ENCODE peak calls at places on chromosomes 12 and 14, in four cellular contexts. W is GM12878, D is HL-60, P is K562. E is an unnamed sample.

GRCh38 chr14:28773917-28774691 is 7.5 kb downstream of the FOXG1 start:
- DNase-seq in W (no peak), D (no peak), P (no peak), E (no peak)

GRCh38 chr14:51643137-51643536 is 8.6 kb upstream of the FRMD6 start:
- DNase-seq in W (no peak), D (no peak), P (no peak), E (no peak)

GRCh38 chr14:61730756-61731373 is 31.4 kb upstream of the SNAPC1 start:
- DNase-seq in W (no peak), D (no peak), P (no peak), E (no peak)

GRCh38 chr12:1830981-1831930 is 10.9 kb downstream of the LRTM2 start:
- DNase-seq in W (no peak), D (no peak), P (peak), E (peak)

GRCh38 chr14:32354716-32355115 is 25.6 kb downstream of the AKAP6 start:
- DNase-seq in W (no peak), D (no peak), P (no peak), E (no peak)

GRCh38 chr14:101595349-101595748 is 34.1 kb downstream of the DIO3 start:
- DNase-seq in W (no peak), D (no peak), P (no peak), E (no peak)

GRCh38 chr12:98397323-98398105 is 117.9 kb upstream of the TMPO start:
- DNase-seq in W (peak), D (peak), P (peak), E (peak)

GRCh38 chr12:107564946-107565345 is 120.7 kb upstream of the PWP1 start:
- DNase-seq in W (no peak), D (no peak), P (no peak), E (no peak)

GRCh38 chr12:89671469-89671868 is 37.2 kb downstream of the ATP2B1 start:
- DNase-seq in W (no peak), D (no peak), P (no peak), E (no peak)

DNA sequence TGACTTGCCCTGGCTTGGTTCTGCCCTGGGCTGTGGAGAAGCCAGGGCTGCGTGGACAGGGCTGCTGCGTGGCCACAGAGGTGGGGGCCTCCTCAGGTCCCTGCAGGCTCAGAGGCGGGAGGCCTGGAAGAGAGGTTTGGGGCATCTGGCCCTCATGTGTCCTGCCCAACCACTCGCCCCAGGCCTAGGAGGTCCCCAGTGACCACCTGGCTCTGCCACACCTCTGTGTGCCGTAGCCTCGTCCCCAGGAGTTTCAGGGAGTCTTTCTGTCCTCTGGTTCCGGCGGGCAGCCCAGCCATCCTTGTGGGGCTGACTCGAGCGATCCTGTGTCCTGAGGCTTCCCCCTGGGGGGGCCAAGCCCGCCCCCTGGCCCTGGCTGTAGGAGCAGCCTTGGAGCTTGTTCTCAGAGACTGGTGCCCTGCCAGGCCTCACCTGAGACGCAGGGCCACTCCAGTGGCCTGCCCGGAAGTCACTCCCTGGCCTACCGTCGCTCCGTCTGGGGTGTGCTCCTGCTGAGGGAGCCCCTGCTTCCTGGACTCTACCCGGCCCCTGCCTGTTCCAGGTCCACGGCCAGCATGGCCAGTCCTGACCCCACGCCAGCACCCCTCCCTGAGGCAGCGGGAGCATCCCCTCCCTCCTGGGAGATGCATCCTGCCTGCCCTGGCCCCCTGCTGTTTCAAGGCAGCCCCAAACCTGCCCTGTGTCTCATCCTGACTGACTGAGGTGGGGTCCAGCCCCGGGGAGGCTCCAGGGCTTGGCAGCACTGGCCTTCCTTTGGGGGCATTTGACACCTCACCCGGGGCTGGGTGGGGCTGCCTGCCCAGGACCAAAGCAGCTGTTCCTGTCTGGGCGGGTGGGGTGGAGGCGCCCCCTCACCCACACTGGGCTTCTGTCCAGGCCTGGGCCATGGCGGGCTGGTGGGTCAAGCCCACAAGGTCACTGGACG is 13.9 kb downstream of the ASPG start:
- DNase-seq in W (no peak), D (no peak), P (no peak), E (no peak)
- TF ChIP-seq SPI1 in W (no peak), D (no peak), P (no peak), E (no peak)

GRCh38 chr12:51986834-51987233 is 19.9 kb upstream of the TAMALIN start:
- DNase-seq in W (no peak), D (no peak), P (no peak), E (no peak)

GRCh38 chr12:51984657-51985056 is 22.1 kb upstream of the TAMALIN start:
- DNase-seq in W (no peak), D (no peak), P (no peak), E (no peak)

GRCh38 chr12:51980051-51980808 is 26.5 kb upstream of the TAMALIN start:
- DNase-seq in W (no peak), D (peak), P (peak), E (peak)

GRCh38 chr12:51980809-51981127 is 26.0 kb upstream of the TAMALIN start:
- DNase-seq in W (no peak), D (no peak), P (no peak), E (no peak)

GRCh38 chr12:51985136-51985835 is 21.5 kb upstream of the TAMALIN start:
- DNase-seq in W (no peak), D (no peak), P (no peak), E (no peak)
- TF ChIP-seq SPI1 in W (no peak), D (no peak), P (no peak), E (no peak)

DNA sequence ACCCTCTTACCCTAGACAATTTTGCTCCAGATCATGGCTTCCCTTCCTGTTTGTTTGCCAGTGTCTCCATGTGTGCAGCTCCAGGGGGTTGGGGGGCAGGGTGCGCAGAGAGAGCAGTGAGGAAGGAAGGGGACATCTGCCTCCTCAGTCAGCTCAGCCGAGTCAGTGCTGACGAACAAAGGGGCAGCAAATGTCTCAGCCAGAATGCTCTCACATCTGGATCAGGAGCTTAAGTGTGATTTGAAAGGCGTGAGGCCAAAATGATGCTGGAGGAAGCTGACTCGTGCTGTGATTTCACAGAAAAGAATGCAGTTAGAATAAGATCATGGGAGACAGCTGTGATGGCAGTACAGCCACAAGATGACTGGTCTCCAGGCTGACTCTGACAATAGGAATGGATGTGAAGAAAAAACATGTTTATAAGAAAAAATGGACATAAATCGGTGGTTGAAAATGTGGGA is 27.1 kb upstream of the CDK17 start:
- DNase-seq in W (no peak), D (no peak), P (no peak), E (no peak)
- TF ChIP-seq SPI1 in W (no peak), D (no peak), P (no peak), E (no peak)

GRCh38 chr12:53100466-53101151 is 2.7 kb upstream of the SOAT2 start:
- DNase-seq in W (no peak), D (no peak), P (no peak), E (no peak)

GRCh38 chr12:53097564-53098353 is at the start of gene IGFBP6:
- DNase-seq in W (no peak), D (peak), P (peak), E (no peak)

GRCh38 chr12:53097207-53097563 is 282 bp upstream of the IGFBP6 start:
- DNase-seq in W (no peak), D (no peak), P (no peak), E (no peak)

GRCh38 chr12:53098354-53098981 is 1.0 kb downstream of the IGFBP6 start:
- DNase-seq in W (no peak), D (no peak), P (peak), E (no peak)

DNA sequence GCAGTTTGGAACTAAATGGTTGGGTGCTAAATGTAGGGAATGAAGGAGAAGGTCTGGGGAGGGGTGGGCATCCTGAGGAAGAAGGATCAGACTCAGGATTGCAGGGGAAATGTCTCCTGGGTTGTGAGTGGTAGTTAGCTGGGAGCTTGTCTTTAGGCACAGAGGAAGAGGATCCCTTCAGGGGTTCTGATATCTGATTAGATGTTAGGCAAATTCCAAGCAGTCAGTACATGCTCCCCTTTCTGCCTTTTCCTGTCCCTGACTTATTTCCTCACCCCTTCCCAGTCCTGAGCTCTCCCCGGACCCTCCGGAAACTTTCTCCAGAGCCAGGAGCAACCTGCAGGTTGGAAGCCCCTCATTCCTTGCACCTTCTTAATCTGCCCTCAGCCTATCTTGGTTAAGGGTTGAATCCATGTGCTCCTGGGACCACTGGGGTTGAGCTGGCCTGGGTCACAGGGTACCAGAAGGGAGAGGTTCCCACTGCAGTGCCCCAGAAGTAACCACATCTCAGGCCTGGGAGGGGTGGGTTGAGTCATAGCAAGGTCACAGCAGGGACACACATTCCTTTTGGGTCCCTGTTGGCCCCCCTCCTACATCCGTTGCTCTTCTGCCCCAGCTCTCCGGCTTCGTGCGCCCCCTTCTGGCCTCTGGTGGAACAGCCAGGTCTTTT is 1.6 kb downstream of the IGFBP6 start:
- DNase-seq in W (no peak), D (peak), P (peak), E (peak)
- TF ChIP-seq SPI1 in W (no peak), D (no peak), P (no peak), E (no peak)

DNA sequence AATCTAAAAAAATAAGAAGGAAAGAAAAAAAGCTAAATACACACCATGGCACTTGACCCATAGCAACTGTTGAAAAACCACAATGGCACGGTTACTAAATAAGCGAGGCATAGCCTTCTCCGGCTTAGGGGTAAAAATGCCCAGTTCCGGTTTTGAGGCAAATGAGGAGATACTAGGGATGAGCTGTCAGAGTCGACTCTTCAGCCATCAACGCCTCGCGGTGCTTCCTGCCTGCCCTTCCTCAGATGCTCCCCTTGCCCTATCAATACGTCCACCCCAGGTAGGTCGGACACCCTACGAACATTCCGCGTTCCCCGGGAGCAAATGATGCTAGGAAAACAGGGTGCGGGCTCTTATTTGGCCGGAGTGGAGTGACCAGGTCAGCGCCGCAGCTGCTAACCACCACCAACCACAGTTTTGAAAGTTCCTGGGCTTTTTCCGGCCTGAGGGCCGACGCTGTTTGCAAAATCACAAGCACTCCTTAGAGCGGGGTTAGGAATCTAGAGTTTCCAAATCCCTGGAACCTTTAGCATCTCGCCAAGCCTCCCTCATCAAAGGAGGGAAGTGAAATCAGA is 1.2 kb downstream of the SRSF9 start:
- DNase-seq in W (no peak), D (peak), P (no peak), E (no peak)
- TF ChIP-seq SPI1 in W (peak), D (peak), P (peak), E (peak)

GRCh38 chr14:21236948-21237797 is 32.1 kb downstream of the HNRNPC start:
- DNase-seq in W (no peak), D (no peak), P (no peak), E (no peak)

GRCh38 chr14:21229821-21230220 is 39.4 kb downstream of the HNRNPC start:
- DNase-seq in W (no peak), D (no peak), P (no peak), E (no peak)

GRCh38 chr14:21231020-21231652 is 38.1 kb downstream of the HNRNPC start:
- DNase-seq in W (no peak), D (no peak), P (no peak), E (no peak)

GRCh38 chr14:21233457-21234076 is 35.7 kb downstream of the HNRNPC start:
- DNase-seq in W (no peak), D (peak), P (no peak), E (no peak)

GRCh38 chr14:21234112-21234511 is 35.1 kb downstream of the HNRNPC start:
- DNase-seq in W (no peak), D (no peak), P (no peak), E (no peak)
- TF ChIP-seq SPI1 in W (no peak), D (no peak), P (no peak), E (no peak)

GRCh38 chr12:43038991-43039390 is 449.4 kb upstream of the PRICKLE1 start:
- DNase-seq in W (no peak), D (no peak), P (no peak), E (no peak)
- TF ChIP-seq SPI1 in W (no peak), D (no peak), P (no peak), E (no peak)